ENCODE peak calls at places on chromosomes 5 and 9, in six cellular contexts. N is lower lobe of right lung; R is right cardiac atrium; T is vagina; G is CD8-positive, alpha-beta T cell; M is colonic mucosa. Q is an unnamed sample. For H3K4me1, the result is how much of the 10 kb centered on the place peaks cover.

GRCh38 chr5:59648949-59649921 is 244.3 kb downstream of the PDE4D start:
- DNase-seq in G (no peak), R (peak), N (no peak), T (no peak), M (peak), Q (no peak)

GRCh38 chr9:105864248-105864898 is 170.0 kb downstream of the TMEM38B start:
- DNase-seq in R (no peak), M (no peak), N (no peak), G (no peak), T (no peak), Q (no peak)

GRCh38 chr5:126878085-126878484 is 101.1 kb downstream of the LMNB1 start:
- DNase-seq in M (no peak), R (no peak), N (no peak), G (no peak), T (no peak), Q (no peak)

GRCh38 chr9:97802276-97802675 is 50.8 kb upstream of the FOXE1 start:
- DNase-seq in N (no peak), M (no peak), R (no peak), G (no peak), T (no peak), Q (no peak)

GRCh38 chr9:38011991-38012390 is 57.0 kb downstream of the SHB start:
- DNase-seq in R (no peak), G (no peak), T (no peak), N (no peak), M (no peak), Q (no peak)

GRCh38 chr5:173496883-173497255 is 119.6 kb downstream of the BOD1 start:
- DNase-seq in T (peak), G (no peak), R (no peak), N (no peak), M (no peak), Q (no peak)

GRCh38 chr5:170319281-170319680 is 21.7 kb upstream of the LCP2 start:
- DNase-seq in M (no peak), G (no peak), T (no peak), N (no peak), R (no peak), Q (no peak)

GRCh38 chr9:129380961-129381401 is 202.9 kb upstream of the IER5L start:
- DNase-seq in G (no peak), R (no peak), T (no peak), M (no peak), N (no peak), Q (peak)

GRCh38 chr5:132475939-132476852 is 14.4 kb downstream of the IRF1 start:
- DNase-seq in R (no peak), G (no peak), M (peak), T (no peak), N (no peak), Q (no peak)

GRCh38 chr9:17588395-17588794 is 9.5 kb downstream of the SH3GL2 start:
- DNase-seq in N (no peak), R (no peak), G (no peak), M (no peak), T (no peak), Q (no peak)

GRCh38 chr5:65760504-65761275 is 38.7 kb downstream of the NLN start:
- DNase-seq in M (peak), N (no peak), R (no peak), T (no peak), G (peak), Q (no peak)

GRCh38 chr5:150155258-150156032 is at the start of gene PDGFRB:
- DNase-seq in T (no peak), M (peak), G (peak), R (peak), N (peak), Q (peak)

GRCh38 chr5:129399069-129399468 is 61.0 kb upstream of the ADAMTS19 start:
- DNase-seq in M (no peak), T (no peak), R (no peak), N (no peak), G (no peak), Q (no peak)

GRCh38 chr5:39433838-39434237 is 9.1 kb upstream of the DAB2 start:
- DNase-seq in G (no peak), T (no peak), R (no peak), M (no peak), N (no peak), Q (no peak)

GRCh38 chr5:36444582-36444999 is 142.9 kb upstream of the RANBP3L start:
- DNase-seq in N (no peak), G (no peak), T (no peak), M (peak), R (peak), Q (no peak)

GRCh38 chr5:10456583-10457562 is 15.2 kb downstream of the ROPN1L start:
- DNase-seq in R (no peak), T (no peak), G (no peak), N (no peak), M (no peak), Q (no peak)

GRCh38 chr9:98022447-98022846 is 34.1 kb upstream of the NANS start:
- DNase-seq in N (no peak), R (peak), M (no peak), G (peak), T (no peak), Q (no peak)

GRCh38 chr5:58944221-58944620 is 361.3 kb downstream of the RAB3C start:
- DNase-seq in G (no peak), M (no peak), T (no peak), R (no peak), N (no peak), Q (no peak)

GRCh38 chr5:93894471-93895354 is 153.3 kb upstream of the POU5F2 start:
- DNase-seq in T (no peak), G (no peak), M (no peak), R (no peak), N (no peak), Q (no peak)

GRCh38 chr9:8733096-8733954 is 933.7 kb upstream of the DMAC1 start:
- DNase-seq in G (no peak), R (peak), M (no peak), T (no peak), N (no peak), Q (no peak)

GRCh38 chr5:154214236-154215106 is 23.9 kb downstream of the GALNT10 start:
- DNase-seq in N (no peak), G (no peak), R (no peak), T (no peak), M (no peak), Q (no peak)

GRCh38 chr5:179374506-179375235 is 29.4 kb upstream of the ADAMTS2 start:
- DNase-seq in G (no peak), N (no peak), R (no peak), T (no peak), M (no peak), Q (no peak)

GRCh38 chr5:157740211-157740610 is 3.3 kb upstream of the LSM11 start:
- DNase-seq in M (no peak), R (no peak), T (no peak), N (no peak), G (no peak), Q (no peak)

GRCh38 chr9:130498298-130498917 is 53.6 kb downstream of the ASS1 start:
- DNase-seq in N (no peak), R (no peak), M (no peak), T (no peak), G (no peak), Q (peak)

GRCh38 chr5:100726116-100726515 is 177.0 kb downstream of the ST8SIA4 start:
- DNase-seq in N (no peak), M (no peak), G (no peak), R (no peak), T (no peak), Q (no peak)

GRCh38 chr5:100722657-100723056 is 180.4 kb downstream of the ST8SIA4 start:
- DNase-seq in R (no peak), T (no peak), N (no peak), M (no peak), G (no peak), Q (no peak)

DNA sequence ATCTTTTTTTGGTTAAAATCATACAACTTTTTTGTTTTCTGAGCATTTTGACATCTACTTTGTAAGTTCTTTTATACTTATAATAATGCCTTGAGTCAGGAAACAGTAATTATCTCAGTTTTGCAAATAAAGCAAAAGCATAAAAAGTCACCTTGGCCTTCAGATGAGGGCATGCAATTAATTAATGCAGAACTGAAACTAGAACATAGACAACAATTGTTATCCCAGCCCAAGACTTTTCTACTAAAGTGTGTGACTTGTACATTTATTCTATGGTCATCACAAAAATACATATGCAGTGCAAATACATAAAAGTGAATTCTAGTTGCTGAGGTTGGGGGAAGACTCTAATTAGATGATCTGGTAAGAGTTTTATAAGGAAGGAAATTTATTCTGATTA is 179.9 kb downstream of the ST8SIA4 start:
- DNase-seq in N (no peak), T (no peak), M (no peak), R (no peak), G (no peak), Q (no peak)
- H3K4me3 ChIP-seq in N (no peak), T (no peak), M (no peak), R (no peak), G (no peak), Q (no peak)

DNA sequence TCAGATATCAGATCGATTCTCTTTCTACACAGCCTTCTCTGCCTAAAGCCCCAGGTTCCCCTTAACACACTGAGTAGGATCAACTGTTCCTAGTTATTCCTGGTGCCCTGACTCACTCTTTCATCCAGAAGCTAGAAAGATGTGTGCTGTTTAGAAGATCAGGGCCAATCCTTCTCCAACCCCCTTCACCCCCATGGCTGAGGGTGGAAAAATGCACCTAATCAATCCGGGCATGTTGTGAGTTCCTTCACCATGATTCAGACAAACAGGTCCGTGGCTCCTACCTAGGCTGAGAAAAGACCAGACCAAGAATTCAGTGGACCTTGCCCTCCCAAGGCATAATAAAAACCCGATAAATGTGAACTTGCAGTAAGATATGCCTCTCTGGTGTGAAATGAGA is 85.4 kb upstream of the EQTN start:
- DNase-seq in G (no peak), T (no peak), N (no peak), M (peak), R (no peak), Q (no peak)
- H3K4me1 ChIP-seq in G (under half), T (under half), N (under half), M (under half), R (under half), Q (half or more)

DNA sequence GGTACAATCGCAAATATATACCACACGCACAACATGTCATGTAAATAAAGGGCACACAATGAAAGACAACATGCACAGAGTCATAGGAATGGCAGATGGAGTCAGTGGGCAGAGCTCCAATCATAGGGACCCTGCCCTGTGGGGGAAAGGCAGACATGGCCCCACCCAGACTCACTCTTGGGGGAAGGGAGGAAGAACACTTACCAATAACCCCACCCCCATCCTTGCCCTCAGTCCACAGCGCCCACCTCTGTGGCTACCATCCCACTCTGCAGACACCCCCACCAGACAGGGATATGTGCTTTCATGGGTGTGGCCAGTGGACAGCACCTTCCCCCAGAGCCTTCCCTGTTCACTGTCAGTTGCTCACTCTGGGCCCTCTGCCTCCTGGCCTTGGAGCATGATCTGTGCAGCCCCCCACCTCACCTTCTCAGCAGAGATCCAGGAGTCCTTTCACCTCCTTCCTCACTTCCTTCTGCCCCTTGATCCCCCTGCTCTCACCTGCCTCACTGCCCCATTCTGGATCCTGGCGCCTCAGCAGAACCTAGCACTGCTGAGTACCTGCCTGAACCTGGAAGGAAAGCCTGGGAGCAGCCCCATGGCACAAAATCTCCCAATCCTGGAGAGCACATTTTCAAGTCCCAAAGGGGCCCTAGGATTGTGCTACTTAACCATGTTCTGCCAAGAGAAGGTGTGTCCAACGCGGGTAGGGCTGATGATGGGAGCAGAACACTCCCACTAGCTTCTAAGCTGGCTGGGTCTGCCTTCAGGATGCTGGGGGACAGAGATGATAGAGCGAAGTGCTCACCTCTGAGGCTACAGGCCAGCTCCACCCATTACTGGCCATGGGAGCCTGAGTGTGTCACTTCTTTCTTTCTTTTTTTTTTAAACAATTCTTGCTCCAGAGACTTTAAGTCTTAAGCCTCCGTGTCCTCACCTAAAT is 1.5 kb upstream of the PHF19 start:
- DNase-seq in N (no peak), R (no peak), T (no peak), G (peak), M (no peak), Q (no peak)
- H3K4me3 ChIP-seq in N (peak), R (no peak), T (no peak), G (peak), M (peak), Q (no peak)

GRCh38 chr5:97536683-97537082 is 353.6 kb upstream of the RIOK2 start:
- DNase-seq in T (no peak), N (no peak), G (no peak), M (no peak), R (no peak), Q (no peak)
- H3K4me1 ChIP-seq in T (under half), N (under half), G (under half), M (under half), R (under half), Q (under half)

GRCh38 chr9:137878146-137878941 is 762 bp downstream of the CACNA1B start:
- DNase-seq in N (peak), T (no peak), G (no peak), M (no peak), R (no peak), Q (peak)
- H3K4me3 ChIP-seq in N (peak), T (peak), G (no peak), M (peak), R (peak), Q (peak)